ENCODE peak calls at places on chromosomes 5 and 9, in seven cellular contexts. O is A549; B is CD8-positive, alpha-beta T cell; X is ovary; C is Peyer's patch; P is SK-N-SH; J is PC-9. D is an unnamed sample. For H3K9me3, the result is how much of the 10 kb centered on the place peaks cover.

GRCh38 chr9:96487949-96488348 is 38.0 kb downstream of the HABP4 start:
- DNase-seq in P (no peak), X (no peak), B (no peak), O (no peak), J (no peak), C (no peak), D (no peak)

GRCh38 chr5:135493406-135494180 is 41.4 kb upstream of the TIFAB start:
- DNase-seq in J (peak), X (no peak), O (peak), P (no peak), C (no peak), B (no peak), D (no peak)

GRCh38 chr9:131618071-131618479 is 72.8 kb downstream of the PRRT1B start:
- DNase-seq in C (no peak), J (no peak), O (no peak), P (peak), B (no peak), X (no peak), D (no peak)

GRCh38 chr5:116842514-116842924 is 267.9 kb upstream of the SEMA6A start:
- DNase-seq in O (no peak), B (no peak), P (no peak), C (no peak), X (no peak), J (no peak), D (no peak)

GRCh38 chr5:43386960-43387362 is 25.2 kb downstream of the CCL28 start:
- DNase-seq in X (no peak), J (no peak), C (no peak), O (no peak), B (no peak), P (no peak), D (no peak)

GRCh38 chr5:114450516-114450909 is 88.6 kb downstream of the KCNN2 start:
- DNase-seq in P (peak), B (no peak), O (peak), C (no peak), J (no peak), X (no peak), D (no peak)

GRCh38 chr5:169710675-169711074 is 73.6 kb downstream of the DOCK2 start:
- DNase-seq in O (no peak), J (no peak), P (no peak), B (no peak), C (no peak), X (no peak), D (no peak)

GRCh38 chr5:57454896-57455295 is 27.7 kb downstream of the ACTBL2 start:
- DNase-seq in B (no peak), C (no peak), J (no peak), P (no peak), X (no peak), O (no peak), D (no peak)

GRCh38 chr5:133372306-133373008 is 239.9 kb downstream of the FSTL4 start:
- DNase-seq in X (no peak), J (no peak), O (no peak), C (no peak), B (no peak), P (no peak), D (peak)

GRCh38 chr9:127185931-127186781 is 63.7 kb upstream of the ANGPTL2 start:
- DNase-seq in B (no peak), J (no peak), P (peak), X (peak), C (peak), O (no peak), D (no peak)

GRCh38 chr9:89375181-89375760 is 57.0 kb downstream of the SECISBP2 start:
- DNase-seq in C (peak), O (no peak), P (peak), J (no peak), B (no peak), X (no peak), D (peak)

GRCh38 chr5:35194636-35195471 is 35.4 kb downstream of the PRLR start:
- DNase-seq in J (no peak), O (no peak), P (no peak), B (no peak), X (no peak), C (peak), D (no peak)

GRCh38 chr5:78534148-78535009 is 114.2 kb downstream of the LHFPL2 start:
- DNase-seq in X (no peak), B (no peak), C (no peak), P (no peak), J (no peak), O (no peak), D (peak)

GRCh38 chr5:2914991-2915484 is 163.6 kb upstream of the IRX2 start:
- DNase-seq in C (no peak), B (no peak), O (no peak), J (no peak), P (no peak), X (no peak), D (peak)

GRCh38 chr9:122192261-122192875 is 32.7 kb downstream of the MORN5 start:
- DNase-seq in O (no peak), X (no peak), P (no peak), B (no peak), C (no peak), J (no peak), D (no peak)

GRCh38 chr5:173454381-173454763 is 126.2 kb upstream of the STC2 start:
- DNase-seq in J (peak), X (no peak), O (peak), C (no peak), B (no peak), P (no peak), D (no peak)

GRCh38 chr5:56366986-56367385 is 133.9 kb upstream of the ANKRD55 start:
- DNase-seq in C (no peak), J (no peak), P (no peak), X (no peak), B (no peak), O (no peak), D (no peak)
- H3K9me3 ChIP-seq in C (under half), J (under half), P (under half), X (under half), B (under half), O (under half), D (under half)

DNA sequence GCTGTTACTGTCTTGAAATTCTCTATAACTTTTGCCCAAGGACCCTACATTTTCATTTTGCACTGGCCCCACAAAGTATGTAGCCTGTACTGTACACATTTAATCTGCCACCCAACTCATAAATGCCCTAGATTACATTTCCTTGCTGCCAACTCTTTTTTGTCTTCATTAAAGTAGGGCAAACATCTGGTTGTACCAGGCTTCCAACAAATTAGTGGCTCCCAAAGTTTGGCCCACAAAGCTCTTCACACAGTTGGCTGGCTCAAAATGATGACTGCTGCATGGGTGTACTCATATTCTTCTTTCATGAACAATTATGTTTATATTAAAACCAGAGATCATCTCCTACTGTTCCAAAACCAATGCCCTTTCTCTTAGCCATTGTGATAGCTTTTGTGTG is 45.3 kb downstream of the GNA14 start:
- DNase-seq in O (no peak), P (no peak), B (no peak), J (no peak), X (no peak), C (no peak), D (no peak)
- H3K9me3 ChIP-seq in O (under half), P (under half), B (under half), J (under half), X (under half), C (under half), D (under half)

DNA sequence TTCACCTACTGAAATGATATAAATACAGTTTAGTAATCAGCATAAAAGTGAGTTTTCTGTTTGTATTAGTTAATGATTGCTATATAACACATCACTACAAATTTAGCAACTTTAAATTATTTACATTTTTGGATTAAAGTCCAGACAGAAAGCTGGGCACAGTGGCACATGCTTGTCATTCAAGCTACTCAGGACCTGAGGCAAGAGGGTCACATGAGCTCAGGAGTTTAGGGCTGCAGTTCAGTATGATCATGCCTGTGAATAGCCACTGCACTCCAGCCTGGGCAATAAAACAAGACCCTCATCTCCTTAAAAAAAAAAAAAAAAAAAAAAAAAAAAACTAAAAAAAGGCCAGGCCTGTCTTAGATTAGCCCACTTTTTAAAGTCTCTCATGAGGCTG is 273.6 kb upstream of the CTNND2 start:
- DNase-seq in C (no peak), B (no peak), J (no peak), O (no peak), X (no peak), P (no peak), D (no peak)
- H3K9me3 ChIP-seq in C (under half), B (under half), J (under half), O (under half), X (under half), P (under half), D (under half)

GRCh38 chr9:137972355-137972987 is 94.9 kb downstream of the CACNA1B start:
- DNase-seq in J (no peak), O (no peak), C (no peak), P (peak), X (no peak), B (no peak), D (peak)
- H3K9me3 ChIP-seq in J (under half), O (under half), C (under half), P (under half), X (under half), B (under half), D (under half)

DNA sequence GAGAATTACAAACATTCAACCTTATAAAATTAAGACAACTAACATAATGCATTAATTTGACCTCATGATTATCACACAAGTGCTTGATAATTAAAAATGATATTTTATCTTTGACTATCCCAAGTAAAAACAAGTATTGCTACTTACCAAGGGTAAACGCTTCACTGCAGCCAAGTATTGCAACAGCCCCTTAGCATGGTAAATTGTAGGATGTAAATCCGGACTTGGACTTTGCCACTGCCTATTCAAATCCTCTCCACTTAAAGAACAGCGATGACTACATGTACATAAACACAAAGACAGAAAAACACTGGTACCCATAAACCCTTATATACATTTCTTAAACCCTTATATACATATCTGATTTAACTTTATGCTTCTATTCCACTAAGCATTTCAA is 155.1 kb downstream of the AGTPBP1 start:
- DNase-seq in C (no peak), P (no peak), O (no peak), X (no peak), J (no peak), B (no peak), D (no peak)
- H3K9me3 ChIP-seq in C (under half), P (under half), O (under half), X (under half), J (under half), B (under half), D (under half)

DNA sequence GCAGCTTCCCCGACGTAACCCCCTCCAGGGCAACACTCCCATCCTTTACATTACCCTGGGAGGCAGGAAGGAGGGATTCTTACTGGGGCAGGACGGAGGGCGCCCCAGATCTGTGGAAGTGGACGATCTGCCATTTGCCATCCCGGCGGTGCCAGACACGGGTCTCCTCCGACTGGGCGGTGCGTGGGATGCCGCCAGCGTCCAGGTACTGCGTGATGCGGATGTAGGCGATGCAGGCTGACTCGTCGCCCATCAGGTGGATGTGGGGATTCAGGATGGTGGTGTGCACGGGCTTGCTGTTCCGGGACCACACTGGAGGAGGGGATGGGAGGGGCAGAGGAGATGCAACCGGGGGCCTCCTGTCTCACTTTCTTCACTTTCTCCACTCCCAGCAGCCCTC is 33.0 kb downstream of the SLC6A7 start:
- DNase-seq in X (no peak), C (no peak), J (no peak), P (no peak), B (no peak), O (no peak), D (no peak)
- H3K9me3 ChIP-seq in X (under half), C (under half), J (under half), P (under half), B (under half), O (under half), D (under half)

DNA sequence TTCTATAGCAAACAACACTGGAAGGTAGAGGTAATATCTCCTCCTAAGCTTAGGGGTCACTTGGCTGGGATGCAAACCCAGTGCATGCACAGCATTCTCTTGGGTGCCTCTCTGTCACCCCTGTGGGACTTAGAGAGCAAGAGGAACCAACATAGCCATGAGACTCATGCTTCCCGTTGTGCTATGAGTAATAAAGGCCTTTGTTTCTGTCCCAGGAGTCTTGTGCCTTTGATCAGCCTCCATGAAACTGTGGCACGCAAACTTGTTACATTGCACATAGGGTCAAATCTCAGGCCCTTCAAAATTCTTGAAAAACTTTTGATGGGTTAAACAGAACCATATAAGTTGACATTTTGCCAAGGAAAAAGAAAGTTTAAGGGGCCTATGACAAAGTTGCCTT is 272.8 kb downstream of the TAF11L14 start:
- DNase-seq in J (no peak), C (no peak), O (no peak), B (no peak), X (no peak), P (no peak), D (no peak)
- H3K9me3 ChIP-seq in J (under half), C (under half), O (under half), B (under half), X (under half), P (under half), D (under half)

DNA sequence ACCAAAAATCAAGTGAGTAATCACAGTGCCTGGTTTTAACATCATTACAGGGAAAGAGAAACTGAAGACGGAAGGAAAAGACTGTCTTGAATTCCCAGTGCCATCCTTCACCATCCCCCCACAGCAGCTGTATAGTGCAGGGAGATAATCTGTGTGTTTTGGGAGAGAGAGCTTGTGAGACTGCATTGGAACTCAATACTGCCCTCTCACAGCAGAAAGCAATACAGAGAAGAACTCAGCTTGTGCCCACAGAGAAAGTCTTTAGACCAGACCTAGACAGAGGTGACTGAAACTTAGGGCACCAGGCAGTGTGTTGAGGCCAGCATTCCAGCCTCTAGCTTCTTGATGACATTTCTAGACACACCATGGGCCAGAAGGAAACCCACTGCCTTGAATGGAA is 754.7 kb upstream of the CDH6 start:
- DNase-seq in J (no peak), X (no peak), B (no peak), O (no peak), C (no peak), P (no peak), D (peak)
- H3K9me3 ChIP-seq in J (under half), X (under half), B (under half), O (under half), C (under half), P (under half), D (under half)

GRCh38 chr5:18114161-18114802 is 480.0 kb downstream of the TAF11L14 start:
- DNase-seq in X (no peak), C (no peak), B (no peak), P (no peak), J (no peak), O (no peak), D (no peak)
- H3K9me3 ChIP-seq in X (under half), C (under half), B (under half), P (under half), J (under half), O (under half), D (under half)

DNA sequence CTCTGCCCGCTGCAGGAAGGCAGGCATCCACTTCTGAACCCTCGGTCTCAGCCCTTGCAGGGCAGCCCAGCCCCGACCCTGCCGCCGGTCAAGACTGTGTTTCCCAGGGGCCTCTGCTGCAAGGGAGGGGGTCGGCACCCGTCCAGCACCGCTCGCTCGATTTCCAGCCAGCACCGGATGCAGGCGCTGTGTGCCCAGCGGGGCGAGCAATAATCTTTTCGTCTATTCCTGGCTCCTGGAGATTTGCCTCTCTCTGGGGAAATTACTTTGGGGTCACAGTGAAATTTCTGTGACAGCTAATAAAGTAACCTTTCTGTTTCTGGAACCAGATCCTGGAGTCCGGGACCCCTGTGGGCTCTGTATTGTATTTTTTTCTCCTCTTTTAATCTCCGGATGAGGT is 155.3 kb downstream of the COL23A1 start:
- DNase-seq in X (no peak), O (no peak), P (peak), C (peak), B (no peak), J (no peak), D (peak)
- H3K9me3 ChIP-seq in X (under half), O (under half), P (under half), C (under half), B (under half), J (under half), D (under half)

D was measured in endodermal cell.